ENCODE peak calls at places on chromosomes 7 and 10, in five cellular contexts. One of them, this sample, is unnamed.

GRCh38 chr10:127735723-127736221 is 1.2 kb upstream of the FOXI2 start:
- DNase-seq in activated naive CD8-positive, alpha-beta T cell treated with anti-CD3 and anti-CD28 coated beads, Interleukin-2, amount 50 U/mL, for 24 hours: no peak
- DNase-seq in transverse colon: no peak
- DNase-seq in hypothalamus: no peak
- DNase-seq in astrocyte of the spinal cord: no peak
- DNase-seq in this sample: no peak

GRCh38 chr7:152014722-152015121 is 10.8 kb upstream of the GALNT11 start:
- DNase-seq in astrocyte of the spinal cord: no peak
- DNase-seq in hypothalamus: no peak
- DNase-seq in activated naive CD8-positive, alpha-beta T cell treated with anti-CD3 and anti-CD28 coated beads, Interleukin-2, amount 50 U/mL, for 24 hours: no peak
- DNase-seq in transverse colon: no peak
- DNase-seq in this sample: no peak

GRCh38 chr7:7751243-7752092 is 33.1 kb upstream of the RPA3 start:
- DNase-seq in hypothalamus: no peak
- DNase-seq in transverse colon: peak; percentile 75
- DNase-seq in activated naive CD8-positive, alpha-beta T cell treated with anti-CD3 and anti-CD28 coated beads, Interleukin-2, amount 50 U/mL, for 24 hours: no peak
- DNase-seq in astrocyte of the spinal cord: no peak
- DNase-seq in this sample: no peak

GRCh38 chr7:158051372-158051760 is 536.3 kb downstream of the PTPRN2 start:
- DNase-seq in transverse colon: no peak
- DNase-seq in astrocyte of the spinal cord: no peak
- DNase-seq in activated naive CD8-positive, alpha-beta T cell treated with anti-CD3 and anti-CD28 coated beads, Interleukin-2, amount 50 U/mL, for 24 hours: no peak
- DNase-seq in hypothalamus: no peak
- DNase-seq in this sample: no peak

GRCh38 chr10:122561212-122561611 is 658 bp downstream of the DMBT1 start:
- DNase-seq in activated naive CD8-positive, alpha-beta T cell treated with anti-CD3 and anti-CD28 coated beads, Interleukin-2, amount 50 U/mL, for 24 hours: no peak
- DNase-seq in transverse colon: no peak
- DNase-seq in hypothalamus: no peak
- DNase-seq in astrocyte of the spinal cord: no peak
- DNase-seq in this sample: no peak

GRCh38 chr10:6583447-6583846 is 3.4 kb upstream of the PRKCQ start:
- DNase-seq in astrocyte of the spinal cord: no peak
- DNase-seq in hypothalamus: no peak
- DNase-seq in activated naive CD8-positive, alpha-beta T cell treated with anti-CD3 and anti-CD28 coated beads, Interleukin-2, amount 50 U/mL, for 24 hours: peak; percentile 80
- DNase-seq in transverse colon: no peak
- DNase-seq in this sample: peak; percentile 80

GRCh38 chr10:116899626-116900025 is 50.3 kb downstream of the ENO4 start:
- DNase-seq in transverse colon: no peak
- DNase-seq in hypothalamus: no peak
- DNase-seq in astrocyte of the spinal cord: no peak
- DNase-seq in activated naive CD8-positive, alpha-beta T cell treated with anti-CD3 and anti-CD28 coated beads, Interleukin-2, amount 50 U/mL, for 24 hours: no peak
- DNase-seq in this sample: no peak

GRCh38 chr7:50792342-50793114 is 9.8 kb upstream of the GRB10 start:
- DNase-seq in transverse colon: peak; percentile 18
- DNase-seq in hypothalamus: no peak
- DNase-seq in activated naive CD8-positive, alpha-beta T cell treated with anti-CD3 and anti-CD28 coated beads, Interleukin-2, amount 50 U/mL, for 24 hours: peak; percentile 11
- DNase-seq in astrocyte of the spinal cord: peak; percentile 65
- DNase-seq in this sample: no peak

GRCh38 chr10:118276203-118276602 is 65.9 kb downstream of the FAM204A start:
- DNase-seq in astrocyte of the spinal cord: no peak
- DNase-seq in activated naive CD8-positive, alpha-beta T cell treated with anti-CD3 and anti-CD28 coated beads, Interleukin-2, amount 50 U/mL, for 24 hours: no peak
- DNase-seq in transverse colon: peak; percentile 25
- DNase-seq in hypothalamus: no peak
- DNase-seq in this sample: no peak

GRCh38 chr10:60376953-60377352 is 12.7 kb downstream of the ANK3 start:
- DNase-seq in astrocyte of the spinal cord: no peak
- DNase-seq in activated naive CD8-positive, alpha-beta T cell treated with anti-CD3 and anti-CD28 coated beads, Interleukin-2, amount 50 U/mL, for 24 hours: no peak
- DNase-seq in hypothalamus: no peak
- DNase-seq in transverse colon: no peak
- DNase-seq in this sample: no peak

GRCh38 chr7:114426824-114427223 is 12.2 kb downstream of the FOXP2 start:
- DNase-seq in astrocyte of the spinal cord: peak; percentile 37
- DNase-seq in hypothalamus: no peak
- DNase-seq in activated naive CD8-positive, alpha-beta T cell treated with anti-CD3 and anti-CD28 coated beads, Interleukin-2, amount 50 U/mL, for 24 hours: no peak
- DNase-seq in transverse colon: no peak
- DNase-seq in this sample: no peak

GRCh38 chr7:3597243-3597642 is 296.2 kb downstream of the SDK1 start:
- DNase-seq in activated naive CD8-positive, alpha-beta T cell treated with anti-CD3 and anti-CD28 coated beads, Interleukin-2, amount 50 U/mL, for 24 hours: no peak
- DNase-seq in hypothalamus: no peak
- DNase-seq in transverse colon: no peak
- DNase-seq in astrocyte of the spinal cord: no peak
- DNase-seq in this sample: no peak

GRCh38 chr7:78020874-78021249 is 222.3 kb downstream of the PHTF2 start:
- DNase-seq in transverse colon: no peak
- DNase-seq in activated naive CD8-positive, alpha-beta T cell treated with anti-CD3 and anti-CD28 coated beads, Interleukin-2, amount 50 U/mL, for 24 hours: no peak
- DNase-seq in hypothalamus: no peak
- DNase-seq in astrocyte of the spinal cord: no peak
- DNase-seq in this sample: no peak

GRCh38 chr10:104209575-104210198 is 22.5 kb downstream of the CFAP43 start:
- DNase-seq in hypothalamus: peak; percentile 52
- DNase-seq in astrocyte of the spinal cord: peak; percentile 49
- DNase-seq in transverse colon: no peak
- DNase-seq in activated naive CD8-positive, alpha-beta T cell treated with anti-CD3 and anti-CD28 coated beads, Interleukin-2, amount 50 U/mL, for 24 hours: peak; percentile 22
- DNase-seq in this sample: peak; percentile 36

GRCh38 chr7:12494354-12495024 is 76.0 kb upstream of the SCIN start:
- DNase-seq in activated naive CD8-positive, alpha-beta T cell treated with anti-CD3 and anti-CD28 coated beads, Interleukin-2, amount 50 U/mL, for 24 hours: no peak
- DNase-seq in astrocyte of the spinal cord: no peak
- DNase-seq in transverse colon: no peak
- DNase-seq in hypothalamus: no peak
- DNase-seq in this sample: no peak

GRCh38 chr7:140035400-140036223 is 27.1 kb downstream of the PARP12 start:
- DNase-seq in astrocyte of the spinal cord: peak; percentile 37
- DNase-seq in transverse colon: no peak
- DNase-seq in hypothalamus: no peak
- DNase-seq in activated naive CD8-positive, alpha-beta T cell treated with anti-CD3 and anti-CD28 coated beads, Interleukin-2, amount 50 U/mL, for 24 hours: no peak
- DNase-seq in this sample: no peak

GRCh38 chr10:34824870-34825269 is 9.8 kb upstream of the PARD3 start:
- DNase-seq in hypothalamus: no peak
- DNase-seq in transverse colon: no peak
- DNase-seq in astrocyte of the spinal cord: no peak
- DNase-seq in activated naive CD8-positive, alpha-beta T cell treated with anti-CD3 and anti-CD28 coated beads, Interleukin-2, amount 50 U/mL, for 24 hours: no peak
- DNase-seq in this sample: no peak

GRCh38 chr10:72429931-72430330 is 75.2 kb upstream of the DNAJB12 start:
- DNase-seq in activated naive CD8-positive, alpha-beta T cell treated with anti-CD3 and anti-CD28 coated beads, Interleukin-2, amount 50 U/mL, for 24 hours: no peak
- DNase-seq in astrocyte of the spinal cord: no peak
- DNase-seq in transverse colon: no peak
- DNase-seq in hypothalamus: no peak
- DNase-seq in this sample: no peak

GRCh38 chr7:149220534-149220933 is 18.9 kb upstream of the ZNF212 start:
- DNase-seq in transverse colon: no peak
- DNase-seq in hypothalamus: no peak
- DNase-seq in astrocyte of the spinal cord: no peak
- DNase-seq in activated naive CD8-positive, alpha-beta T cell treated with anti-CD3 and anti-CD28 coated beads, Interleukin-2, amount 50 U/mL, for 24 hours: no peak
- DNase-seq in this sample: no peak

GRCh38 chr7:26319631-26320030 is 28.0 kb downstream of the SNX10 start:
- DNase-seq in transverse colon: no peak
- DNase-seq in activated naive CD8-positive, alpha-beta T cell treated with anti-CD3 and anti-CD28 coated beads, Interleukin-2, amount 50 U/mL, for 24 hours: no peak
- DNase-seq in astrocyte of the spinal cord: no peak
- DNase-seq in hypothalamus: no peak
- DNase-seq in this sample: no peak

GRCh38 chr10:33233635-33234034 is 100.8 kb downstream of the NRP1 start:
- DNase-seq in transverse colon: no peak
- DNase-seq in astrocyte of the spinal cord: no peak
- DNase-seq in hypothalamus: no peak
- DNase-seq in activated naive CD8-positive, alpha-beta T cell treated with anti-CD3 and anti-CD28 coated beads, Interleukin-2, amount 50 U/mL, for 24 hours: no peak
- DNase-seq in this sample: no peak

GRCh38 chr10:21523557-21524008 is 1.9 kb downstream of the SKIDA1 start:
- DNase-seq in transverse colon: no peak
- DNase-seq in activated naive CD8-positive, alpha-beta T cell treated with anti-CD3 and anti-CD28 coated beads, Interleukin-2, amount 50 U/mL, for 24 hours: no peak
- DNase-seq in astrocyte of the spinal cord: peak; percentile 50
- DNase-seq in hypothalamus: no peak
- DNase-seq in this sample: no peak

GRCh38 chr7:1434891-1435670 is 24.2 kb downstream of the MICALL2 start:
- DNase-seq in activated naive CD8-positive, alpha-beta T cell treated with anti-CD3 and anti-CD28 coated beads, Interleukin-2, amount 50 U/mL, for 24 hours: no peak
- DNase-seq in hypothalamus: no peak
- DNase-seq in astrocyte of the spinal cord: no peak
- DNase-seq in transverse colon: no peak
- DNase-seq in this sample: no peak

GRCh38 chr10:15763001-15763400 is 43.3 kb upstream of the ITGA8 start:
- DNase-seq in astrocyte of the spinal cord: no peak
- DNase-seq in hypothalamus: no peak
- DNase-seq in transverse colon: no peak
- DNase-seq in activated naive CD8-positive, alpha-beta T cell treated with anti-CD3 and anti-CD28 coated beads, Interleukin-2, amount 50 U/mL, for 24 hours: no peak
- DNase-seq in this sample: no peak

GRCh38 chr10:115975506-115975905 is 297.5 kb downstream of the GFRA1 start:
- DNase-seq in transverse colon: no peak
- DNase-seq in activated naive CD8-positive, alpha-beta T cell treated with anti-CD3 and anti-CD28 coated beads, Interleukin-2, amount 50 U/mL, for 24 hours: no peak
- DNase-seq in hypothalamus: no peak
- DNase-seq in astrocyte of the spinal cord: no peak
- DNase-seq in this sample: no peak

GRCh38 chr7:132760241-132760616 is 184.0 kb upstream of the PLXNA4 start:
- DNase-seq in activated naive CD8-positive, alpha-beta T cell treated with anti-CD3 and anti-CD28 coated beads, Interleukin-2, amount 50 U/mL, for 24 hours: no peak
- DNase-seq in transverse colon: no peak
- DNase-seq in hypothalamus: no peak
- DNase-seq in astrocyte of the spinal cord: no peak
- DNase-seq in this sample: no peak

GRCh38 chr7:43302773-43303172 is 190.3 kb downstream of the HECW1 start:
- DNase-seq in activated naive CD8-positive, alpha-beta T cell treated with anti-CD3 and anti-CD28 coated beads, Interleukin-2, amount 50 U/mL, for 24 hours: peak; percentile 4
- DNase-seq in hypothalamus: no peak
- DNase-seq in astrocyte of the spinal cord: no peak
- DNase-seq in transverse colon: no peak
- DNase-seq in this sample: no peak

GRCh38 chr10:88680958-88681357 is 16.7 kb downstream of the LIPF start:
- DNase-seq in activated naive CD8-positive, alpha-beta T cell treated with anti-CD3 and anti-CD28 coated beads, Interleukin-2, amount 50 U/mL, for 24 hours: no peak
- DNase-seq in transverse colon: no peak
- DNase-seq in astrocyte of the spinal cord: no peak
- DNase-seq in hypothalamus: no peak
- DNase-seq in this sample: no peak

GRCh38 chr10:121332829-121333765 is 265.1 kb downstream of the FGFR2 start:
- DNase-seq in activated naive CD8-positive, alpha-beta T cell treated with anti-CD3 and anti-CD28 coated beads, Interleukin-2, amount 50 U/mL, for 24 hours: no peak
- DNase-seq in transverse colon: no peak
- DNase-seq in hypothalamus: peak; percentile 23
- DNase-seq in astrocyte of the spinal cord: no peak
- DNase-seq in this sample: no peak

GRCh38 chr7:157502701-157503111 is 165.9 kb downstream of the DNAJB6 start:
- DNase-seq in hypothalamus: no peak
- DNase-seq in transverse colon: peak; percentile 20
- DNase-seq in activated naive CD8-positive, alpha-beta T cell treated with anti-CD3 and anti-CD28 coated beads, Interleukin-2, amount 50 U/mL, for 24 hours: peak; percentile 51
- DNase-seq in astrocyte of the spinal cord: peak; percentile 16
- DNase-seq in this sample: peak; percentile 55

GRCh38 chr7:154832557-154833138 is 170.3 kb downstream of the PAXIP1 start:
- DNase-seq in activated naive CD8-positive, alpha-beta T cell treated with anti-CD3 and anti-CD28 coated beads, Interleukin-2, amount 50 U/mL, for 24 hours: no peak
- DNase-seq in astrocyte of the spinal cord: no peak
- DNase-seq in hypothalamus: peak; percentile 44
- DNase-seq in transverse colon: peak; percentile 46
- DNase-seq in this sample: no peak

GRCh38 chr10:117885206-117885605 is 161.5 kb downstream of the RAB11FIP2 start:
- DNase-seq in transverse colon: no peak
- DNase-seq in astrocyte of the spinal cord: no peak
- DNase-seq in activated naive CD8-positive, alpha-beta T cell treated with anti-CD3 and anti-CD28 coated beads, Interleukin-2, amount 50 U/mL, for 24 hours: no peak
- DNase-seq in hypothalamus: no peak
- DNase-seq in this sample: no peak

GRCh38 chr7:32611700-32612099 is 116.4 kb downstream of the AVL9 start:
- DNase-seq in hypothalamus: no peak
- DNase-seq in activated naive CD8-positive, alpha-beta T cell treated with anti-CD3 and anti-CD28 coated beads, Interleukin-2, amount 50 U/mL, for 24 hours: no peak
- DNase-seq in transverse colon: no peak
- DNase-seq in astrocyte of the spinal cord: no peak
- DNase-seq in this sample: no peak

This sample was measured in activated naive CD4-positive, alpha-beta T cell treated with Interleukin-2 at 50 U/mL for 16 hours.